ENCODE peak calls at places on chromosome 1, in ten cellular contexts. C, P, F, W, L, U, G, N, A and H are unnamed samples.
A peak's percentile ranks its signal among the peaks of the same experiment; 100 is the strongest.

GRCh38 chr1:235063068-235063765 is 65.4 kb downstream of the TOMM20 start:
- DNase-seq in C (no peak), P (peak; percentile 50), F (no peak), W (no peak), L (no peak), U (no peak), G (no peak), N (peak; percentile 40), A (no peak), H (no peak)

GRCh38 chr1:15919316-15919715 is 56.6 kb downstream of the ZBTB17 start:
- DNase-seq in C (no peak), P (no peak), F (peak; percentile 40), W (no peak), L (no peak), U (peak; percentile 16), G (peak; percentile 87), N (no peak), A (no peak), H (no peak)

GRCh38 chr1:100773444-100773843 is 53.9 kb downstream of the VCAM1 start:
- DNase-seq in C (no peak), P (no peak), F (no peak), W (no peak), L (no peak), U (no peak), G (no peak), N (no peak), A (no peak), H (no peak)

GRCh38 chr1:73218995-73219546 is 936.7 kb upstream of the NEGR1 start:
- DNase-seq in C (no peak), P (no peak), F (no peak), W (no peak), L (no peak), U (no peak), G (no peak), N (no peak), A (no peak), H (no peak)

GRCh38 chr1:186404454-186405051 is 28.9 kb downstream of the ODR4 start:
- DNase-seq in C (no peak), P (no peak), F (peak; percentile 34), W (peak; percentile 42), L (no peak), U (no peak), G (peak; percentile 3), N (no peak), A (no peak), H (no peak)

GRCh38 chr1:228457396-228458176 is 29.6 kb upstream of the RNF187 start:
- DNase-seq in C (peak; percentile 77), P (peak; percentile 92), F (peak; percentile 97), W (peak; percentile 99), L (peak; percentile 85), U (peak; percentile 84), G (peak; percentile 87), N (peak; percentile 88), A (peak; percentile 87), H (peak; percentile 91)

GRCh38 chr1:230153655-230154296 is 86.7 kb downstream of the GALNT2 start:
- DNase-seq in C (no peak), P (peak; percentile 77), F (no peak), W (no peak), L (no peak), U (no peak), G (no peak), N (no peak), A (no peak), H (no peak)

GRCh38 chr1:22636369-22636768 is at the start of gene C1QA:
- DNase-seq in C (no peak), P (peak; percentile 83), F (no peak), W (no peak), L (no peak), U (no peak), G (no peak), N (peak; percentile 88), A (no peak), H (no peak)

GRCh38 chr1:88068407-88068806 is 615.7 kb upstream of the PKN2 start:
- DNase-seq in C (no peak), P (no peak), F (no peak), W (no peak), L (no peak), U (no peak), G (no peak), N (no peak), A (no peak), H (no peak)

GRCh38 chr1:10791117-10791951 is 5.1 kb downstream of the CASZ1 start:
- DNase-seq in C (no peak), P (no peak), F (no peak), W (no peak), L (no peak), U (no peak), G (no peak), N (no peak), A (no peak), H (no peak)

GRCh38 chr1:7153464-7153863 is 368.2 kb downstream of the CAMTA1 start:
- DNase-seq in C (no peak), P (no peak), F (no peak), W (no peak), L (no peak), U (no peak), G (no peak), N (no peak), A (peak; percentile 28), H (no peak)

GRCh38 chr1:220498188-220498587 is 29.7 kb upstream of the MARK1 start:
- DNase-seq in C (no peak), P (no peak), F (no peak), W (no peak), L (no peak), U (no peak), G (no peak), N (no peak), A (no peak), H (no peak)

GRCh38 chr1:6052543-6053205 is 7.0 kb downstream of the KCNAB2 start:
- DNase-seq in C (peak; percentile 71), P (no peak), F (peak; percentile 84), W (peak; percentile 92), L (no peak), U (peak; percentile 27), G (peak; percentile 33), N (no peak), A (peak; percentile 82), H (no peak)

GRCh38 chr1:161427733-161428516 is 60.2 kb upstream of the CFAP126 start:
- DNase-seq in C (no peak), P (no peak), F (peak; percentile 29), W (peak; percentile 73), L (no peak), U (no peak), G (no peak), N (no peak), A (peak; percentile 69), H (no peak)